ENCODE peak calls at places on chromosomes 13 and 19, in eight cellular contexts. Y is cardiac fibroblast; R is endothelial cell of umbilical vein; D is glutamatergic neuron; M is activated CD8-positive, alpha-beta T cell treated with anti-CD3 and anti-CD28 coated beads for 36 hours; J is A549; O is GM10248; U is nephron progenitor cell. Z is an unnamed sample.

GRCh38 chr19:41515054-41515652 is 60.8 kb upstream of the CEACAM21 start:
- DNase-seq in J (no peak), U (no peak), O (no peak), R (no peak), D (no peak), M (no peak), Y (no peak), Z (no peak)

GRCh38 chr13:74931698-74932433 is 550.1 kb downstream of the TBC1D4 start:
- DNase-seq in J (no peak), Y (no peak), R (no peak), M (no peak), U (no peak), O (no peak), D (no peak), Z (no peak)

GRCh38 chr19:19500975-19501644 is 14.2 kb downstream of the TSSK6 start:
- DNase-seq in D (no peak), M (no peak), Y (no peak), O (no peak), J (no peak), R (no peak), U (no peak), Z (no peak)

GRCh38 chr19:51688665-51689571 is 4.2 kb upstream of the SPACA6 start:
- DNase-seq in D (peak; percentile 83), Y (peak; percentile 99), J (peak; percentile 95), M (no peak), R (peak; percentile 92), U (peak; percentile 77), O (peak; percentile 35), Z (peak; percentile 96)

GRCh38 chr19:16225279-16226183 is 27.8 kb downstream of the AP1M1 start:
- DNase-seq in D (no peak), U (no peak), R (no peak), O (no peak), Y (no peak), M (no peak), J (no peak), Z (no peak)

GRCh38 chr19:54035215-54036178 is 28.2 kb downstream of the VSTM1 start:
- DNase-seq in R (peak; percentile 86), O (no peak), M (no peak), J (peak; percentile 52), Y (peak; percentile 88), U (no peak), D (no peak), Z (no peak)

GRCh38 chr19:16263115-16263839 is 61.3 kb upstream of the KLF2 start:
- DNase-seq in J (no peak), U (no peak), R (no peak), M (no peak), Y (no peak), O (no peak), D (no peak), Z (no peak)

GRCh38 chr13:45156565-45157361 is 36.5 kb downstream of the GTF2F2 start:
- DNase-seq in R (no peak), D (no peak), U (no peak), O (no peak), Y (no peak), M (no peak), J (no peak), Z (no peak)

GRCh38 chr13:55038230-55038629 is 2009.6 kb downstream of the OLFM4 start:
- DNase-seq in Y (no peak), M (no peak), O (no peak), D (no peak), J (no peak), U (no peak), R (no peak), Z (no peak)

DNA sequence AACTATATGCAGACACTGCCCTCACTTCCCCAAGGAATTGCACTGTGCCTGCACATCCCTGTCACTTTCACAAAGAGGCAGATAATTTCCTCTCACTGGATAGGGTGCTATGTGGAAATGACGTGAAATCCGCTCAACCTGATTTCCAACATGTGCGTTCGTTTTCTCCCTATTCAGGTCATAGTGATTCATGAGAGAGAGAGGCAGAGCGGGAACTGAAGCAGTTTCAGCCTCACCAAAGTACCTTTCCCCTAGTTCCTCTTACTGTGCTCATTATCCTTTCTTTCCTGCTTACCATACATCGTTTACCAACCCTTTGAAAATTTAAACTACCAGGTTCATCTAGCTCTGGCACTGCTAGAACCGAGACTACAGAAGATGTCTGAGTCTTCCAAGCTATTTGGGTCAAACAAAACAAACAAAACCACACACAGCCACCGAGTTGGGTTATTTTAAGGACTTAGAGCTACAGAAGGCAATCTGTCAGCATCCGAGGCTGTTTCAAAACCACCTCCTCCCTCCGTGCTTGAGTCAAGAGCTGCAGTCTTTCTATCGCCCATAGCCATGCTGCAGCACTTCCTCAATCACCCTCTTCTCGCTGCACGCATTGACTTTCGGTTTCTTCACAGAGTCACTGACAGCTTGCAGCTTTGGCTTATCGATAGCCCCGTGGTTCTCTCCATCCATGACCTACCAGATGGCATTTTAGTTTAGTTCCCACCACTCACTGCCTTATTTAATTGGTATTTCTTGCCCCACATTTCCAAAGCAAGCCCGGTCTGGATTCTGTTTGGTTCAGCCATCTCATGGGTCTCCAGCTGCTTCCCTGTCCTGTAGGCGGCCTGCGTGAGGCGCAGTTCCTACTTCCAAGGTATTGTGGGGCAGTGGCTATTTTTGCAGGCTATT is 1395.8 kb downstream of the EFNB2 start:
- DNase-seq in U (no peak), J (peak; percentile 52), Y (peak; percentile 34), O (peak; percentile 68), R (peak; percentile 29), D (no peak), M (peak; percentile 73), Z (no peak)
- TF ChIP-seq CTCF in U (no peak), J (peak; percentile 29), Y (peak; percentile 51), O (peak; percentile 45), R (no peak), D (no peak), M (peak; percentile 42), Z (no peak)

GRCh38 chr19:4647676-4648644 is 8.6 kb downstream of the TNFAIP8L1 start:
- DNase-seq in R (peak; percentile 90), O (peak; percentile 38), Y (peak; percentile 81), D (peak; percentile 71), J (no peak), U (no peak), M (no peak), Z (no peak)
- TF ChIP-seq CTCF in R (peak; percentile 32), O (peak; percentile 23), Y (peak; percentile 76), D (peak; percentile 24), J (no peak), U (no peak), M (no peak), Z (no peak)

GRCh38 chr19:44590245-44591059 is 22.9 kb upstream of the IGSF23 start:
- DNase-seq in Y (no peak), D (no peak), O (no peak), R (peak; percentile 39), U (no peak), M (no peak), J (no peak), Z (no peak)

GRCh38 chr19:44592451-44592890 is 20.9 kb upstream of the IGSF23 start:
- DNase-seq in U (no peak), D (no peak), J (peak; percentile 65), R (no peak), M (no peak), Y (peak; percentile 17), O (no peak), Z (peak; percentile 62)

GRCh38 chr19:44588753-44589112 is 24.6 kb upstream of the IGSF23 start:
- DNase-seq in U (no peak), R (no peak), D (no peak), O (no peak), J (no peak), M (no peak), Y (no peak), Z (no peak)

GRCh38 chr19:44585371-44586141 is 27.8 kb upstream of the IGSF23 start:
- DNase-seq in O (no peak), J (peak; percentile 59), D (no peak), Y (peak; percentile 60), R (peak; percentile 50), U (no peak), M (no peak), Z (no peak)

GRCh38 chr19:44587863-44588752 is 25.3 kb upstream of the IGSF23 start:
- DNase-seq in J (peak; percentile 84), M (peak; percentile 70), R (peak; percentile 77), D (no peak), O (no peak), U (no peak), Y (peak; percentile 85), Z (peak; percentile 81)
- TF ChIP-seq CTCF in J (peak; percentile 83), M (no peak), R (peak; percentile 12), D (no peak), O (no peak), U (no peak), Y (peak; percentile 32), Z (peak; percentile 19)

GRCh38 chr13:31947105-31947504 is 84.5 kb upstream of the FRY start:
- DNase-seq in D (no peak), O (no peak), J (no peak), U (no peak), Y (no peak), M (no peak), R (no peak), Z (no peak)
- TF ChIP-seq CTCF in D (no peak), O (no peak), J (no peak), U (no peak), Y (no peak), M (no peak), R (no peak), Z (no peak)

DNA sequence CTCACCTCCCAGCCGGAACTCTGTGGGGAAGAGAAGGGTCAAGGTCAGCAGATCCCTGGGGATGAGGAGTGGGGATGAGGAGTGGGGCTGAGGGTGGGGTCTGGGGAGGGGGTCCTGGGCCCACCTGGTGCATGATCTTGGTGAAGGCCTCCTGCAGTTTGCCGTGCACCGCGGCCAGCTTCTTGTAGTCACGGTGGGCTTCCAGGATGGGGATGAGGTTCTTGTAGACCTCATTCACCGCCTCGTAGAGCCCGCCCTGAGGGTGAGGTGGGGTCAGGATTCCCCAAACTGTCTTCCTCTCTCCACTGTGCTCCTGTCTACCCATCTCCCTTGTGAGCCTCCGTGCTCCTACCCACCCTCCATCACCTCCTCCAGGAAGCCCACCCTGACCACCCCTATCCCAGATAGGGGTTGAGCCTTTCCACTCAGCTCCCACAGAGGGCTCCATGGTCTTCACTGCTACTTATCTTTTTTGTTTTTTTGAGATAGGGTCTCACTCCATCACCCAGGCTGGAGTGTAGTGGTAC is 6.8 kb upstream of the KANK2 start:
- DNase-seq in R (no peak), Y (no peak), U (no peak), O (no peak), J (no peak), D (no peak), M (no peak), Z (no peak)
- TF ChIP-seq CTCF in R (no peak), Y (no peak), U (no peak), O (no peak), J (no peak), D (no peak), M (no peak), Z (no peak)

DNA sequence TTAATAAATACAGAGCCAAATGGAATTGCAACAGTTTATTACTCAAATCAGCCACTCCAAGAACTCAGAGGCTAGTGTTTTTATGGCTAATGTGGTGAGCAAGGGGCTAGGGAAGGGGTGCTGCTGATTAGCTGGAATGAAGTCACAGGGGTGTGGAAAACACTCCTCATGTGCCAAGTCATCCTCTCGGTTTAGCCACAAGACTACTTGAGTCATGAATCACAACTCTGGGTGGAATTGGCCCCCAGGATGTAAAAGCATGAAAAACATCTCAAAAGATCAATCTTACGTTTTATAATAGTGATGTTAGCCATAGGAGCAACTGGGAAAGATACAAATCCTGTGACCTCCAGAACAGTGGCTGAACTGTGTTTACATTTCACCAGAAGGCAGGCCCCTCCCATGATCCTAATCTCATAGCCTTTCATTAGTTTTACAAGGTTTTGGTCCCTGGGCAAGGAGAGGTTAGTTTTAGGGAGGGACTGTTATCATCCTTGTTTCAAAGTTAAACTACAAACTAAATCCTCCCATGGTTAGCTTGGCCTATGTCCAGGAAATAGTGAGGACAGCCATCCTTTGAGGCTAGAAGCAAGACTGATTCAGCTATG is 2020.1 kb upstream of the PCDH20 start:
- DNase-seq in O (no peak), U (no peak), M (no peak), J (peak; percentile 68), Y (peak; percentile 96), D (no peak), R (peak; percentile 24), Z (peak; percentile 0)
- TF ChIP-seq CTCF in O (no peak), U (no peak), M (no peak), J (no peak), Y (no peak), D (no peak), R (no peak), Z (no peak)